ENCODE peak calls at places on chromosomes 6 and 20, in eight cellular contexts. P, K, R, E, S, A, I and X are unnamed samples.

GRCh38 chr6:124879110-124879991 is 82.9 kb upstream of the RNF217 start:
- DNase-seq in P (no peak), A (no peak), S (no peak), E (no peak), K (no peak), I (no peak), R (no peak), X (no peak)

GRCh38 chr20:46183768-46184167 is 65.7 kb downstream of the CD40 start:
- DNase-seq in E (no peak), A (no peak), R (no peak), I (no peak), K (no peak), P (no peak), S (no peak), X (no peak)

GRCh38 chr20:20824924-20825584 is 112.6 kb upstream of the RALGAPA2 start:
- DNase-seq in K (peak), R (peak), S (peak), E (no peak), P (peak), I (peak), A (peak), X (no peak)

GRCh38 chr6:79468116-79468515 is 69.1 kb downstream of the LCA5 start:
- DNase-seq in I (peak), P (no peak), A (no peak), S (no peak), R (no peak), E (no peak), K (no peak), X (no peak)

GRCh38 chr6:72861935-72862432 is 240.1 kb downstream of the KCNQ5 start:
- DNase-seq in I (peak), S (no peak), K (no peak), R (no peak), E (no peak), A (no peak), P (no peak), X (no peak)

GRCh38 chr6:117200067-117200466 is 65.3 kb upstream of the VGLL2 start:
- DNase-seq in R (no peak), K (no peak), I (no peak), A (no peak), E (no peak), P (no peak), S (no peak), X (no peak)

GRCh38 chr20:2312876-2313275 is 17.1 kb downstream of the TGM3 start:
- DNase-seq in P (no peak), R (no peak), A (no peak), I (no peak), K (no peak), E (no peak), S (no peak), X (no peak)

GRCh38 chr20:33914871-33915270 is 78.8 kb upstream of the RALY start:
- DNase-seq in K (peak), S (no peak), E (no peak), R (no peak), A (no peak), I (peak), P (peak), X (no peak)

GRCh38 chr6:39465539-39465938 is 143.0 kb upstream of the KCNK16 start:
- DNase-seq in P (no peak), R (no peak), K (no peak), S (no peak), E (no peak), A (no peak), I (no peak), X (no peak)

GRCh38 chr6:170093658-170094596 is 197.0 kb downstream of the DLL1 start:
- DNase-seq in A (no peak), P (no peak), K (no peak), E (no peak), R (no peak), S (no peak), I (no peak), X (no peak)

GRCh38 chr6:3697609-3698008 is 53.9 kb downstream of the PXDC1 start:
- DNase-seq in I (peak), E (no peak), S (no peak), A (no peak), R (no peak), P (no peak), K (no peak), X (no peak)

GRCh38 chr20:32470025-32470861 is 112.1 kb downstream of the ASXL1 start:
- DNase-seq in A (no peak), E (no peak), R (no peak), P (peak), S (peak), K (peak), I (peak), X (no peak)

GRCh38 chr6:11770546-11771466 is 7.8 kb downstream of the ADTRP start:
- DNase-seq in A (no peak), P (peak), I (peak), K (no peak), E (no peak), R (peak), S (peak), X (no peak)

GRCh38 chr6:105014448-105014847 is 57.5 kb downstream of the LIN28B start:
- DNase-seq in P (no peak), S (no peak), K (no peak), A (no peak), E (no peak), R (no peak), I (no peak), X (no peak)

GRCh38 chr20:38453941-38454340 is 18.7 kb upstream of the RALGAPB start:
- DNase-seq in K (no peak), S (no peak), P (no peak), E (no peak), I (peak), A (no peak), R (no peak), X (no peak)

GRCh38 chr20:1326031-1326930 is 2.7 kb downstream of the SDCBP2 start:
- DNase-seq in E (no peak), R (peak), A (no peak), I (no peak), S (no peak), P (no peak), K (no peak), X (no peak)

GRCh38 chr6:121520337-121521163 is 85.1 kb downstream of the GJA1 start:
- DNase-seq in I (peak), K (no peak), E (no peak), S (peak), P (no peak), R (no peak), A (no peak), X (no peak)

GRCh38 chr6:126657556-126658129 is 317.7 kb downstream of the CENPW start:
- DNase-seq in I (peak), E (no peak), S (peak), R (peak), K (peak), P (peak), A (no peak), X (peak)

GRCh38 chr6:119284861-119285521 is 64.6 kb downstream of the MAN1A1 start:
- DNase-seq in I (no peak), K (no peak), E (no peak), P (peak), A (no peak), R (no peak), S (peak), X (no peak)

GRCh38 chr6:82364087-82365010 is 732 bp downstream of the TPBG start:
- DNase-seq in P (peak), A (no peak), K (peak), I (peak), E (no peak), R (peak), S (peak), X (no peak)

GRCh38 chr6:11043961-11044711 is at the start of gene ELOVL2:
- DNase-seq in I (no peak), P (peak), E (peak), R (peak), S (peak), A (no peak), K (peak), X (peak)

GRCh38 chr20:63272105-63273078 is at the start of gene ARFGAP1:
- DNase-seq in I (peak), S (peak), P (peak), R (peak), K (peak), A (peak), E (peak), X (peak)

GRCh38 chr20:10090588-10091166 is 55.9 kb downstream of the ANKEF1 start:
- DNase-seq in S (peak), E (no peak), R (peak), K (peak), P (peak), I (peak), A (no peak), X (peak)

GRCh38 chr6:83707829-83708545 is 914 bp downstream of the SNAP91 start:
- DNase-seq in P (peak), A (peak), I (no peak), E (no peak), R (no peak), S (peak), K (peak), X (no peak)

GRCh38 chr6:157258878-157259277 is 64.4 kb downstream of the TMEM242 start:
- DNase-seq in A (no peak), R (no peak), P (no peak), K (no peak), E (no peak), S (no peak), I (no peak), X (no peak)

GRCh38 chr20:4548552-4548951 is 173.2 kb upstream of the PRND start:
- DNase-seq in P (no peak), S (no peak), K (no peak), A (no peak), I (no peak), E (no peak), R (no peak), X (no peak)

GRCh38 chr20:2822073-2822472 is 5.9 kb downstream of the TMEM239 start:
- DNase-seq in I (no peak), K (no peak), R (no peak), A (no peak), P (no peak), E (peak), S (no peak), X (no peak)

GRCh38 chr20:16864069-16864468 is 115.9 kb downstream of the OTOR start:
- DNase-seq in E (no peak), S (no peak), A (peak), K (no peak), P (no peak), I (no peak), R (no peak), X (no peak)

GRCh38 chr6:16585805-16586204 is 175.5 kb downstream of the ATXN1 start:
- DNase-seq in S (no peak), K (no peak), E (no peak), A (no peak), I (no peak), P (no peak), R (peak), X (no peak)

GRCh38 chr6:47147175-47147727 is 105.1 kb upstream of the ADGRF1 start:
- DNase-seq in P (no peak), K (no peak), R (no peak), E (no peak), S (no peak), I (no peak), A (no peak), X (no peak)

GRCh38 chr6:155093430-155093829 is 98.3 kb downstream of the TIAM2 start:
- DNase-seq in R (no peak), A (no peak), K (no peak), E (no peak), S (peak), I (no peak), P (no peak), X (no peak)

GRCh38 chr20:20695250-20695816 is 17.1 kb downstream of the RALGAPA2 start:
- DNase-seq in A (no peak), E (no peak), R (no peak), K (no peak), I (no peak), S (no peak), P (no peak), X (no peak)